ENCODE peak calls at places on chromosomes 11 and 22, in five cellular contexts. One of them, this sample, is unnamed.

GRCh38 chr11:104333977-104334376 is 170.0 kb upstream of the PDGFD start:
- DNase-seq in HAP-1: peak
- DNase-seq in activated CD4-positive, CD25-positive, alpha-beta regulatory T cell: no peak
- DNase-seq in NCI-H1092: no peak
- DNase-seq in CD8-positive, alpha-beta T cell: no peak
- DNase-seq in this sample: no peak

GRCh38 chr11:92332986-92333385 is 108.4 kb downstream of the FAT3 start:
- DNase-seq in HAP-1: no peak
- DNase-seq in activated CD4-positive, CD25-positive, alpha-beta regulatory T cell: no peak
- DNase-seq in NCI-H1092: no peak
- DNase-seq in CD8-positive, alpha-beta T cell: no peak
- DNase-seq in this sample: no peak

GRCh38 chr22:43884600-43885318 is 7.1 kb downstream of the PNPLA5 start:
- DNase-seq in HAP-1: peak
- DNase-seq in activated CD4-positive, CD25-positive, alpha-beta regulatory T cell: no peak
- DNase-seq in NCI-H1092: no peak
- DNase-seq in CD8-positive, alpha-beta T cell: peak
- DNase-seq in this sample: peak

GRCh38 chr11:69928124-69928523 is 108.9 kb upstream of the FGF3 start:
- DNase-seq in HAP-1: no peak
- DNase-seq in activated CD4-positive, CD25-positive, alpha-beta regulatory T cell: no peak
- DNase-seq in NCI-H1092: no peak
- DNase-seq in CD8-positive, alpha-beta T cell: no peak
- DNase-seq in this sample: no peak

GRCh38 chr11:87114093-87114492 is 76.4 kb downstream of the TMEM135 start:
- DNase-seq in HAP-1: no peak
- DNase-seq in activated CD4-positive, CD25-positive, alpha-beta regulatory T cell: no peak
- DNase-seq in NCI-H1092: no peak
- DNase-seq in CD8-positive, alpha-beta T cell: no peak
- DNase-seq in this sample: no peak

GRCh38 chr11:128548655-128549255 is 38.6 kb downstream of the ETS1 start:
- DNase-seq in HAP-1: peak
- DNase-seq in activated CD4-positive, CD25-positive, alpha-beta regulatory T cell: no peak
- DNase-seq in NCI-H1092: no peak
- DNase-seq in CD8-positive, alpha-beta T cell: peak
- DNase-seq in this sample: no peak

GRCh38 chr11:63858628-63859550 is 20.0 kb downstream of the MARK2 start:
- DNase-seq in HAP-1: no peak
- DNase-seq in activated CD4-positive, CD25-positive, alpha-beta regulatory T cell: no peak
- DNase-seq in NCI-H1092: no peak
- DNase-seq in CD8-positive, alpha-beta T cell: no peak
- DNase-seq in this sample: no peak

GRCh38 chr11:8232414-8232813 is 31.3 kb downstream of the LMO1 start:
- DNase-seq in HAP-1: no peak
- DNase-seq in activated CD4-positive, CD25-positive, alpha-beta regulatory T cell: no peak
- DNase-seq in NCI-H1092: no peak
- DNase-seq in CD8-positive, alpha-beta T cell: no peak
- DNase-seq in this sample: no peak

GRCh38 chr22:48091656-48092223 is 1329.3 kb downstream of the TBC1D22A start:
- DNase-seq in HAP-1: no peak
- DNase-seq in activated CD4-positive, CD25-positive, alpha-beta regulatory T cell: no peak
- DNase-seq in NCI-H1092: no peak
- DNase-seq in CD8-positive, alpha-beta T cell: no peak
- DNase-seq in this sample: no peak

GRCh38 chr22:49193901-49194465 is 633.7 kb downstream of the BRD1 start:
- DNase-seq in HAP-1: no peak
- DNase-seq in activated CD4-positive, CD25-positive, alpha-beta regulatory T cell: no peak
- DNase-seq in NCI-H1092: no peak
- DNase-seq in CD8-positive, alpha-beta T cell: no peak
- DNase-seq in this sample: no peak

GRCh38 chr11:17161515-17161914 is 46.3 kb downstream of the PIK3C2A start:
- DNase-seq in HAP-1: no peak
- DNase-seq in activated CD4-positive, CD25-positive, alpha-beta regulatory T cell: no peak
- DNase-seq in NCI-H1092: no peak
- DNase-seq in CD8-positive, alpha-beta T cell: no peak
- DNase-seq in this sample: no peak

GRCh38 chr11:46506486-46506808 is 87.4 kb downstream of the AMBRA1 start:
- DNase-seq in HAP-1: no peak
- DNase-seq in activated CD4-positive, CD25-positive, alpha-beta regulatory T cell: no peak
- DNase-seq in NCI-H1092: no peak
- DNase-seq in CD8-positive, alpha-beta T cell: no peak
- DNase-seq in this sample: no peak

GRCh38 chr22:35476341-35476740 is 64.3 kb upstream of the RASD2 start:
- DNase-seq in HAP-1: no peak
- DNase-seq in activated CD4-positive, CD25-positive, alpha-beta regulatory T cell: no peak
- DNase-seq in NCI-H1092: no peak
- DNase-seq in CD8-positive, alpha-beta T cell: no peak
- DNase-seq in this sample: no peak

GRCh38 chr11:27300974-27301373 is 62.0 kb downstream of the CCDC34 start:
- DNase-seq in HAP-1: no peak
- DNase-seq in activated CD4-positive, CD25-positive, alpha-beta regulatory T cell: no peak
- DNase-seq in NCI-H1092: no peak
- DNase-seq in CD8-positive, alpha-beta T cell: no peak
- DNase-seq in this sample: no peak

GRCh38 chr11:69419662-69420061 is 61.8 kb upstream of the LINC01488 start:
- DNase-seq in HAP-1: no peak
- DNase-seq in activated CD4-positive, CD25-positive, alpha-beta regulatory T cell: no peak
- DNase-seq in NCI-H1092: no peak
- DNase-seq in CD8-positive, alpha-beta T cell: no peak
- DNase-seq in this sample: no peak

GRCh38 chr11:116581349-116581748 is 191.4 kb downstream of the BUD13 start:
- DNase-seq in HAP-1: no peak
- DNase-seq in activated CD4-positive, CD25-positive, alpha-beta regulatory T cell: no peak
- DNase-seq in NCI-H1092: no peak
- DNase-seq in CD8-positive, alpha-beta T cell: no peak
- DNase-seq in this sample: no peak

This sample was measured in NCI-H1436.